ENCODE peak calls at places on chromosomes 4 and X, in ten cellular contexts. U is IMR-90; T is K562; Y is stomach; R is cardiac muscle cell; L is GM23338; G is esophagus squamous epithelium; S is CD4-positive, alpha-beta memory T cell; O is mammary epithelial cell; X is SK-N-SH. N is an unnamed sample. For H3K36me3, the result is how much of the 10 kb centered on the place peaks cover.

GRCh38 chr4:117965608-117966007 is 68.7 kb upstream of the NDST3 start:
- DNase-seq in U (no peak), T (no peak), Y (no peak), R (no peak), L (no peak), G (no peak), S (no peak), O (no peak), X (peak), N (peak)

GRCh38 chr4:173168396-173169177 is at the start of gene GALNT7:
- DNase-seq in U (peak), T (peak), Y (peak), R (peak), L (peak), G (peak), S (peak), O (peak), X (peak), N (peak)

GRCh38 chr4:144809056-144809640 is 163.2 kb downstream of the HHIP start:
- DNase-seq in U (no peak), T (no peak), Y (no peak), R (no peak), L (peak), G (no peak), S (no peak), O (no peak), X (no peak), N (no peak)

GRCh38 chr4:109648266-109648996 is 54.8 kb downstream of the CASP6 start:
- DNase-seq in U (no peak), T (no peak), Y (no peak), R (no peak), L (no peak), G (no peak), S (peak), O (no peak), X (peak), N (no peak)

GRCh38 chrX:38941675-38942074 is 140.4 kb downstream of the MID1IP1 start:
- DNase-seq in U (peak), T (peak), Y (no peak), R (no peak), L (no peak), G (no peak), S (no peak), O (no peak), X (no peak), N (no peak)

GRCh38 chr4:3308691-3309090 is 15.9 kb downstream of the RGS12 start:
- DNase-seq in U (no peak), T (no peak), Y (no peak), R (no peak), L (no peak), G (no peak), S (no peak), O (no peak), X (no peak), N (no peak)

GRCh38 chr4:54234497-54235205 is 5.6 kb downstream of the PDGFRA start:
- DNase-seq in U (no peak), T (no peak), Y (no peak), R (no peak), L (peak), G (no peak), S (no peak), O (no peak), X (peak), N (no peak)

GRCh38 chrX:47797084-47797483 is 39.6 kb upstream of the ZNF81 start:
- DNase-seq in U (no peak), T (no peak), Y (no peak), R (no peak), L (no peak), G (no peak), S (no peak), O (no peak), X (no peak), N (no peak)

GRCh38 chrX:38138157-38138556 is 82.5 kb downstream of the SRPX start:
- DNase-seq in U (no peak), T (no peak), Y (no peak), R (no peak), L (no peak), G (no peak), S (no peak), O (no peak), X (no peak), N (no peak)

GRCh38 chr4:139242511-139243051 is 37.4 kb downstream of the MGARP start:
- DNase-seq in U (peak), T (no peak), Y (no peak), R (peak), L (no peak), G (no peak), S (no peak), O (peak), X (no peak), N (peak)

GRCh38 chr4:120066182-120066524 is 495 bp downstream of the MAD2L1 start:
- DNase-seq in U (no peak), T (no peak), Y (no peak), R (no peak), L (peak), G (no peak), S (no peak), O (no peak), X (peak), N (peak)

DNA sequence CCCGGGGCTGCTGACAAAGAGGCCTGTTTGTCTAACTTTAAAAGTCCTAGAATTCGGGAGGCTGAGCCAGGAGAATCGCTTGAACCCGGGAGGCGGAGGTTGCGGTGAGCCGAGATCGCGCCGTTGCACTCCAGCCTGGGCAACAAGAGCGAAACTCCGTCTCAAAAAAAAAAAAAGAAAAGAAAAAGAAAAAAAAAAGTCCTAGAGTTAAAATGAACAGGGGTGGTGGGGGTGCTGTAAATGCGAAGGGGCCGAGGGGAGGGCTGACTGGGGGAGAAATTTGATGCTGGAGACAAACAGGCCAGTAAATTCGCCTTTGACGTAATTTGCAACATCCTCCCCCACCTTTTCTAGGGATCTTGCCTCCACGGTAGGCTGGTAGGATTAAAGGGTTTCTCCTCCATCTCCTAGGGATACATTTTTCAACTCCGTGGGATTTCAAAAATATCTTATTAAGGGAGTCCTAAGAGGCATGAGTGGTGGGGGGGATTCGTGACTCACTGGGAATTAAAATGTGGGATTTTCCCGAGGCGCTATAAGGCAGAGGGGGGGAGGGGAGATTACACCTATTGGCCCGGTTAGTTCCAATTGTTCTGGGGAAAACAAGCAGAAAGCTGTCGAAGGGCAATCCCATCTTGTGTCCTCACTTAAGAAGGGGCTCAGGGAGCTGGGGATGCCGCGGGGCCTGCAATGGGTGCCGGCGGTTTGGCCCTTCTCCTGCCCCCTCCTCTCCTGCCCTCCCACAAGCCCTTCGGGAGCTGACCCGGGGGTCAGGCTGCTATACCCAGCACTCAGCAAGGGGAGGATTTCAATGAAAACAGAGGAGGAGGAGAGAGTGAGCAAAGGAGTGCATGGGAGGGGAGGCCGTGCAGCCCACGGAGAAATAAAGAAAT is 3.0 kb upstream of the BCOR start:
- DNase-seq in U (no peak), T (peak), Y (no peak), R (no peak), L (no peak), G (no peak), S (no peak), O (no peak), X (no peak), N (no peak)
- H3K4me3 ChIP-seq in U (no peak), T (peak), Y (no peak), R (no peak), L (peak), G (no peak), S (no peak), O (no peak), X (no peak), N (no peak)

GRCh38 chr4:4433941-4434340 is 47.0 kb downstream of the NSG1 start:
- DNase-seq in U (no peak), T (no peak), Y (no peak), R (no peak), L (no peak), G (no peak), S (no peak), O (no peak), X (no peak), N (no peak)
- H3K36me3 ChIP-seq in U (under half), T (under half), Y (half or more), R (under half), L (under half), G (under half), S (under half), O (under half), X (under half), N (under half)

DNA sequence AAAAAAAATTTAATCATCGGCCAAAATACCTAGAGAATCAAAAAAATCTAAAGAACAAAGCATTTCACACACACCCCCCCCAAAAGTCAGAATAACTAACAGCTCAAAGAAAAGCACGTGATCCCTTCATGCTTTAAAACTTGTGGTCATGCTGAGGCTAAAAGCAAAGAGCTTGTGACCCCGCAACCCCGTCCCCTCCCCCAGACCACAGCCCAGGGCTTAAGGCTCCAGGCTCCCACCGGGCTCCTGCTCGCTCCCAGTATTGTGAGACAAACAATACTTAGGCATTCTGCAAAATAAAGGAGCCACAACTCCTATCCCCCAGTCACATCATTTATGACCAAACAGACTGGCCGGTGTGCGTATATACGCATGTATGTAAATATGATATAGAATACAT is 62.1 kb upstream of the CCDC160 start:
- DNase-seq in U (no peak), T (no peak), Y (no peak), R (no peak), L (peak), G (no peak), S (no peak), O (no peak), X (no peak), N (no peak)
- H3K4me3 ChIP-seq in U (no peak), T (no peak), Y (no peak), R (no peak), L (peak), G (no peak), S (no peak), O (no peak), X (no peak), N (no peak)

DNA sequence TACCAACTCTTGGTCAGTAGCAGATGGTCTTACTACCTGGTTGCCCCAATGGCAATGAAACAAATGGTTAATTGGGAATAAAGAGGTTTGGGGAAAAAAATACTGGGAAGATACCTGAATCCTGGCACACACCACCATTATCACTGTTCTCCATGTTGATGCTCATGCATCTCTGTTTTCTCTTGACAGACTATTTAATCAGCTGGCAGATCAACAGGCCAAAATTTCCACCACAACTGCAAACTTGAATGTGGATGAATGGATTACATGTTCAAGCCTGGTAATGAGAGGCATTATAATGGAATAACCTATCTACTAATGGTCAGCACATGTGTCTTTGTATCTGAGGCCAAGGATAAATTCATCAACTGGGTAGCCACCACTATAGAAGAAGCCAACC is 45.7 kb downstream of the ZNF721 start:
- DNase-seq in U (no peak), T (no peak), Y (no peak), R (no peak), L (no peak), G (no peak), S (no peak), O (no peak), X (no peak), N (no peak)
- H3K36me3 ChIP-seq in U (under half), T (half or more), Y (half or more), R (under half), L (half or more), G (under half), S (under half), O (under half), X (half or more), N (half or more)

GRCh38 chrX:131764224-131764623 is 220.3 kb downstream of the OR13H1 start:
- DNase-seq in U (no peak), T (no peak), Y (no peak), R (no peak), L (no peak), G (no peak), S (no peak), O (peak), X (no peak), N (no peak)
- H3K4me3 ChIP-seq in U (peak), T (no peak), Y (peak), R (no peak), L (no peak), G (peak), S (no peak), O (peak), X (peak), N (no peak)

DNA sequence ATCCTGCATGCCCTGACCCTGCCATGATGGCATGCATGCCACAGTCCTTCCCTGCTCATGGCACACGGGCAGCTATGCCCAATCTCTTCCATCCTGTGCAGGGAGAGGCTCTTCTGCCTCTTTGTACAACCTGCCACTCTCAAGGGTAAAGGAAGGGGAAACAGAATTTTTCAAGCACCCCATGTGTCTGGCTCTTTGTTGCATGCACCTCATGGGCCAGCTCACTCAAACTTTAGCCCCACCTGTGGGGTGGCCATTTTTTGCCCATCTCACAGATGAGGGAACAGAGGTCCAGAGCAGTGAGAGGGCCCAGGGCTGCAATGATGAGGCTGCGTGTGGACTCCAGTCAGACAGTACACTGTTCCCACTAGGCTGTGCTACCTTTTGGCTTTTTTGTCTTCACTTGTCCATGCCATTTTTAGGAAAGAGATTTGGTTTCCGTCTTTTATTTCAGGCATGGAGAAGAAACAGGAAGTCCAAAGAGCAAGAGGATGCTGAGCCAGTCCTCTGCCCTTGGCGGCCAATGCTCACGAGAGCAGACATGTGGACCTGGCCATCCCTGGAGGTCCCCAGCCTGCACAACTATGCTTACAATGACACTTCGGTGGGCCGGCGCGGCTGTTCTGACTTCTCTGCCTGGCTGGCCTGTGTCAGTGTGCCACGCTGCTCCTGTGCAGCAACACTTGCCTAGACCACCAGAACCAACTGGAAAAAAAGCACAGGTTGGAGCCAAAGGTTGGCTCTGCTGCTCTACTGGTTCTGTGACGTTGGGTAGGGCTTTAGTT is 45.6 kb downstream of the NSG1 start:
- DNase-seq in U (no peak), T (no peak), Y (no peak), R (no peak), L (no peak), G (no peak), S (no peak), O (no peak), X (no peak), N (no peak)
- H3K36me3 ChIP-seq in U (under half), T (under half), Y (half or more), R (under half), L (under half), G (under half), S (under half), O (under half), X (under half), N (under half)